ENCODE peak calls at places on chromosomes 16 and 17, in four cellular contexts. One of them, this sample, is unnamed.

GRCh38 chr16:12504312-12504711 is 299.4 kb downstream of the CPPED1 start:
- DNase-seq in hypothalamus: no peak
- DNase-seq in tibial artery: no peak
- DNase-seq in CD8-positive, alpha-beta T cell: no peak
- DNase-seq in this sample: no peak

GRCh38 chr16:56145369-56145768 is 45.9 kb upstream of the GNAO1 start:
- DNase-seq in hypothalamus: no peak
- DNase-seq in tibial artery: no peak
- DNase-seq in CD8-positive, alpha-beta T cell: no peak
- DNase-seq in this sample: no peak

GRCh38 chr17:40351185-40352043 is 13.1 kb downstream of the GJD3 start:
- DNase-seq in hypothalamus: no peak
- DNase-seq in tibial artery: no peak
- DNase-seq in CD8-positive, alpha-beta T cell: no peak
- DNase-seq in this sample: no peak

GRCh38 chr17:44396946-44397345 is 7.5 kb upstream of the ITGA2B start:
- DNase-seq in hypothalamus: no peak
- DNase-seq in tibial artery: no peak
- DNase-seq in CD8-positive, alpha-beta T cell: no peak
- DNase-seq in this sample: no peak

GRCh38 chr17:76272541-76273434 is 7.6 kb downstream of the UBALD2 start:
- DNase-seq in hypothalamus: no peak
- DNase-seq in tibial artery: no peak
- DNase-seq in CD8-positive, alpha-beta T cell: peak; percentile 43
- DNase-seq in this sample: no peak

GRCh38 chr16:22381392-22381791 is 7.0 kb upstream of the CDR2 start:
- DNase-seq in hypothalamus: no peak
- DNase-seq in tibial artery: no peak
- DNase-seq in CD8-positive, alpha-beta T cell: no peak
- DNase-seq in this sample: no peak

GRCh38 chr16:9092963-9093477 is 1.6 kb downstream of the HAPSTR1 start:
- DNase-seq in hypothalamus: no peak
- DNase-seq in tibial artery: peak; percentile 27
- DNase-seq in CD8-positive, alpha-beta T cell: peak; percentile 42
- DNase-seq in this sample: no peak

GRCh38 chr16:88354229-88355092 is 28.3 kb upstream of the ZNF469 start:
- DNase-seq in hypothalamus: no peak
- DNase-seq in tibial artery: no peak
- DNase-seq in CD8-positive, alpha-beta T cell: no peak
- DNase-seq in this sample: no peak

GRCh38 chr17:82866521-82867214 is 26.8 kb upstream of the ZNF750 start:
- DNase-seq in hypothalamus: no peak
- DNase-seq in tibial artery: no peak
- DNase-seq in CD8-positive, alpha-beta T cell: no peak
- DNase-seq in this sample: no peak

GRCh38 chr16:3046506-3047386 is at the start of gene MMP25:
- DNase-seq in hypothalamus: no peak
- DNase-seq in tibial artery: no peak
- DNase-seq in CD8-positive, alpha-beta T cell: peak; percentile 27
- DNase-seq in this sample: no peak

GRCh38 chr16:68368602-68368944 is 57.8 kb downstream of the PRMT7 start:
- DNase-seq in hypothalamus: no peak
- DNase-seq in tibial artery: no peak
- DNase-seq in CD8-positive, alpha-beta T cell: no peak
- DNase-seq in this sample: no peak

GRCh38 chr16:11395008-11395948 is 50.0 kb downstream of the RMI2 start:
- DNase-seq in hypothalamus: no peak
- DNase-seq in tibial artery: no peak
- DNase-seq in CD8-positive, alpha-beta T cell: no peak
- DNase-seq in this sample: no peak

GRCh38 chr17:8839410-8839935 is 28.0 kb downstream of the PIK3R6 start:
- DNase-seq in hypothalamus: no peak
- DNase-seq in tibial artery: no peak
- DNase-seq in CD8-positive, alpha-beta T cell: no peak
- DNase-seq in this sample: no peak

GRCh38 chr17:42531455-42532354 is 4.3 kb upstream of the NAGLU start:
- DNase-seq in hypothalamus: no peak
- DNase-seq in tibial artery: peak; percentile 61
- DNase-seq in CD8-positive, alpha-beta T cell: peak; percentile 58
- DNase-seq in this sample: peak; percentile 77

GRCh38 chr16:73743665-73744496 is 552.7 kb upstream of the PSMD7 start:
- DNase-seq in hypothalamus: no peak
- DNase-seq in tibial artery: no peak
- DNase-seq in CD8-positive, alpha-beta T cell: no peak
- DNase-seq in this sample: no peak

GRCh38 chr16:55257971-55258613 is 65.9 kb upstream of the IRX6 start:
- DNase-seq in hypothalamus: no peak
- DNase-seq in tibial artery: peak; percentile 33
- DNase-seq in CD8-positive, alpha-beta T cell: peak; percentile 23
- DNase-seq in this sample: no peak

GRCh38 chr16:70711211-70711978 is 25.5 kb upstream of the MTSS2 start:
- DNase-seq in hypothalamus: no peak
- DNase-seq in tibial artery: no peak
- DNase-seq in CD8-positive, alpha-beta T cell: no peak
- DNase-seq in this sample: no peak

GRCh38 chr16:53465606-53466290 is 31.5 kb downstream of the RBL2 start:
- DNase-seq in hypothalamus: no peak
- DNase-seq in tibial artery: no peak
- DNase-seq in CD8-positive, alpha-beta T cell: no peak
- DNase-seq in this sample: no peak

GRCh38 chr16:83958137-83958810 is 5.2 kb downstream of the OSGIN1 start:
- DNase-seq in hypothalamus: no peak
- DNase-seq in tibial artery: no peak
- DNase-seq in CD8-positive, alpha-beta T cell: no peak
- DNase-seq in this sample: no peak

GRCh38 chr17:61634942-61635538 is 44.0 kb upstream of the NACA2 start:
- DNase-seq in hypothalamus: no peak
- DNase-seq in tibial artery: no peak
- DNase-seq in CD8-positive, alpha-beta T cell: no peak
- DNase-seq in this sample: no peak

GRCh38 chr16:53121666-53122065 is 66.9 kb downstream of the CHD9 start:
- DNase-seq in hypothalamus: no peak
- DNase-seq in tibial artery: no peak
- DNase-seq in CD8-positive, alpha-beta T cell: no peak
- DNase-seq in this sample: no peak